ENCODE peak calls at places on chromosomes 12 and 14, in seven cellular contexts. D, U, B, H, N, A and R are unnamed samples.

GRCh38 chr12:108231109-108231905 is 102.2 kb downstream of the WSCD2 start:
- DNase-seq in D (no peak), U (no peak), B (no peak), H (no peak), N (no peak), A (no peak), R (no peak)

GRCh38 chr14:53325176-53325806 is 172.2 kb upstream of the DDHD1 start:
- DNase-seq in D (no peak), U (peak; percentile 27), B (no peak), H (no peak), N (no peak), A (no peak), R (no peak)

GRCh38 chr14:74262076-74262475 is 22.8 kb downstream of the VSX2 start:
- DNase-seq in D (no peak), U (no peak), B (no peak), H (no peak), N (no peak), A (no peak), R (no peak)

GRCh38 chr12:124949779-124950728 is 35.6 kb upstream of the UBC start:
- DNase-seq in D (peak; percentile 50), U (no peak), B (no peak), H (no peak), N (no peak), A (no peak), R (no peak)

GRCh38 chr12:11813422-11813813 is 163.9 kb downstream of the ETV6 start:
- DNase-seq in D (no peak), U (no peak), B (no peak), H (no peak), N (no peak), A (no peak), R (no peak)

GRCh38 chr12:6936642-6937480 is 6.8 kb upstream of the RNU7-1 start:
- DNase-seq in D (peak; percentile 62), U (no peak), B (no peak), H (peak; percentile 77), N (no peak), A (no peak), R (peak; percentile 48)

GRCh38 chr12:62403031-62403430 is 63.6 kb upstream of the MON2 start:
- DNase-seq in D (no peak), U (no peak), B (no peak), H (no peak), N (no peak), A (no peak), R (no peak)

GRCh38 chr12:30847259-30847658 is 79.3 kb upstream of the TSPAN11 start:
- DNase-seq in D (no peak), U (peak; percentile 76), B (peak; percentile 88), H (no peak), N (no peak), A (no peak), R (peak; percentile 62)

GRCh38 chr12:93060666-93061413 is 131.7 kb upstream of the EEA1 start:
- DNase-seq in D (no peak), U (no peak), B (no peak), H (no peak), N (no peak), A (no peak), R (no peak)

GRCh38 chr12:117261267-117261666 is 71.0 kb upstream of the FBXO21 start:
- DNase-seq in D (no peak), U (peak; percentile 96), B (no peak), H (no peak), N (no peak), A (no peak), R (no peak)

GRCh38 chr14:80213602-80214001 is 2.3 kb upstream of the DIO2 start:
- DNase-seq in D (no peak), U (peak; percentile 81), B (peak; percentile 12), H (no peak), N (peak; percentile 41), A (no peak), R (no peak)

GRCh38 chr12:107884769-107885694 is 110.5 kb downstream of the ASCL4 start:
- DNase-seq in D (no peak), U (peak; percentile 72), B (peak; percentile 63), H (no peak), N (peak; percentile 67), A (peak; percentile 63), R (peak; percentile 6)

GRCh38 chr14:99699071-99699760 is 15.1 kb downstream of the CYP46A1 start:
- DNase-seq in D (no peak), U (no peak), B (no peak), H (no peak), N (no peak), A (no peak), R (no peak)

GRCh38 chr12:10771132-10771733 is 31.2 kb downstream of the TAS2R7 start:
- DNase-seq in D (no peak), U (peak; percentile 56), B (no peak), H (no peak), N (no peak), A (no peak), R (peak; percentile 57)

GRCh38 chr12:113055594-113056380 is 743 bp upstream of the DTX1 start:
- DNase-seq in D (no peak), U (no peak), B (no peak), H (no peak), N (no peak), A (no peak), R (no peak)

GRCh38 chr12:75437564-75437963 is 43.0 kb upstream of the GLIPR1 start:
- DNase-seq in D (no peak), U (peak; percentile 27), B (peak; percentile 53), H (no peak), N (no peak), A (no peak), R (peak; percentile 43)

GRCh38 chr12:79648872-79649271 is 41.9 kb downstream of the PAWR start:
- DNase-seq in D (no peak), U (no peak), B (no peak), H (no peak), N (no peak), A (no peak), R (no peak)

GRCh38 chr14:56874375-56874774 is 64.1 kb upstream of the OTX2 start:
- DNase-seq in D (no peak), U (peak; percentile 70), B (no peak), H (no peak), N (peak; percentile 66), A (no peak), R (no peak)

GRCh38 chr12:77625441-77625840 is 205.3 kb upstream of the NAV3 start:
- DNase-seq in D (no peak), U (peak; percentile 67), B (no peak), H (no peak), N (no peak), A (no peak), R (no peak)

GRCh38 chr12:112148031-112148513 is 22.7 kb downstream of the TRAFD1 start:
- DNase-seq in D (no peak), U (peak; percentile 89), B (no peak), H (no peak), N (peak; percentile 7), A (no peak), R (no peak)

GRCh38 chr12:14937689-14938088 is 648 bp downstream of the ERP27 start:
- DNase-seq in D (no peak), U (peak; percentile 27), B (peak; percentile 46), H (no peak), N (no peak), A (no peak), R (peak; percentile 45)

GRCh38 chr14:91244501-91244901 is at the start of gene GPR68:
- DNase-seq in D (no peak), U (no peak), B (no peak), H (peak; percentile 81), N (peak; percentile 57), A (no peak), R (no peak)

GRCh38 chr12:103547929-103548328 is 39.1 kb upstream of the STAB2 start:
- DNase-seq in D (no peak), U (no peak), B (no peak), H (no peak), N (no peak), A (no peak), R (no peak)

GRCh38 chr14:96103560-96104460 is 64.6 kb downstream of the C14orf132 start:
- DNase-seq in D (no peak), U (no peak), B (no peak), H (no peak), N (no peak), A (no peak), R (no peak)

GRCh38 chr12:71746983-71747611 is 7.6 kb upstream of the RAB21 start:
- DNase-seq in D (no peak), U (peak; percentile 77), B (peak; percentile 74), H (no peak), N (peak; percentile 33), A (no peak), R (peak; percentile 61)

GRCh38 chr12:20369164-20370000 is 1.0 kb downstream of the PDE3A start:
- DNase-seq in D (peak; percentile 78), U (no peak), B (no peak), H (peak; percentile 90), N (peak; percentile 27), A (peak; percentile 59), R (no peak)

GRCh38 chr12:26062566-26062965 is 62.3 kb downstream of the BHLHE41 start:
- DNase-seq in D (no peak), U (peak; percentile 82), B (no peak), H (no peak), N (no peak), A (no peak), R (no peak)

GRCh38 chr12:42862055-42862454 is 272.5 kb upstream of the PRICKLE1 start:
- DNase-seq in D (no peak), U (peak; percentile 70), B (no peak), H (no peak), N (no peak), A (no peak), R (no peak)

GRCh38 chr12:124764451-124764850 is 99.2 kb downstream of the SCARB1 start:
- DNase-seq in D (peak; percentile 77), U (peak; percentile 86), B (peak; percentile 25), H (no peak), N (no peak), A (no peak), R (no peak)

DNA sequence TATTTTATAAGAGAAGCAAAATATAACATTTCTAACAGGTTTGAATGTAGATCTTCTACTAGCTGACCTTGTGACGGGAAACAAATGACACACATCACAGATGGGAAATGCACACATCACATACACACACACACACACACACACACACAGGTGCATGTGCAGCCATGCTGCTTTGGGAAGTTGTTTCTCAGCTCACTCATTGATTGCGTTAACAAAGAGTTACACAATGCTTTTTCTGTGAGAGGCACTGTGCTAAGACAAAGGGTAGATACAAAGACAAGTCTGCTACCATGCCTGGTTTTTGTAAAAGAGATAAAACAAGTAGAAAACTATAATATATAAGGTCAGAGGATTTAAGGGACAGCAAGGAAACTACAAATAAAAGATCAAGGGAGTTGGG is 1.3 kb upstream of the NR1H4 start:
- DNase-seq in D (no peak), U (no peak), B (no peak), H (no peak), N (no peak), A (no peak), R (no peak)
- H3K27me3 ChIP-seq in D (no peaks in the 10 kb centered on the region), U (peaks cover 73% of the 10 kb centered on the region), B (no peaks in the 10 kb centered on the region), H (peaks cover 7% of the 10 kb centered on the region), N (no peaks in the 10 kb centered on the region), A (no peaks in the 10 kb centered on the region), R (no peaks in the 10 kb centered on the region)

GRCh38 chr12:52735106-52735505 is 31.8 kb upstream of the KRT77 start:
- DNase-seq in D (no peak), U (no peak), B (no peak), H (no peak), N (no peak), A (no peak), R (no peak)
- H3K27me3 ChIP-seq in D (peaks cover 9% of the 10 kb centered on the region), U (peaks cover 67% of the 10 kb centered on the region), B (peaks cover 41% of the 10 kb centered on the region), H (peaks cover 5% of the 10 kb centered on the region), N (peaks cover 59% of the 10 kb centered on the region), A (peaks cover 14% of the 10 kb centered on the region), R (no peaks in the 10 kb centered on the region)

GRCh38 chr14:105480165-105480564 is 5.5 kb downstream of the CRIP2 start:
- DNase-seq in D (no peak), U (no peak), B (no peak), H (no peak), N (no peak), A (no peak), R (no peak)
- H3K27me3 ChIP-seq in D (no peaks in the 10 kb centered on the region), U (no peaks in the 10 kb centered on the region), B (peaks cover 41% of the 10 kb centered on the region), H (no peaks in the 10 kb centered on the region), N (peaks cover 64% of the 10 kb centered on the region), A (peaks cover 7% of the 10 kb centered on the region), R (no peaks in the 10 kb centered on the region)

GRCh38 chr14:101029668-101030290 is 126.3 kb upstream of the RTL1 start:
- DNase-seq in D (no peak), U (no peak), B (no peak), H (peak; percentile 53), N (no peak), A (no peak), R (no peak)
- H3K27me3 ChIP-seq in D (peaks cover 2% of the 10 kb centered on the region), U (no peaks in the 10 kb centered on the region), B (peaks cover 18% of the 10 kb centered on the region), H (no peaks in the 10 kb centered on the region), N (no peaks in the 10 kb centered on the region), A (no peaks in the 10 kb centered on the region), R (no peaks in the 10 kb centered on the region)